ENCODE peak calls at places on chromosomes 13 and 19, in six cellular contexts. O is T-cell, Q is neuronal stem cell, K is Peyer's patch, X is iPS-NIHi11, G is nephron progenitor cell. F is an unnamed sample.
A peak's percentile ranks its signal among the peaks of the same experiment; 100 is the strongest.

GRCh38 chr13:42055500-42056085 is 7.1 kb downstream of the DGKH start:
- DNase-seq in K (no peak), Q (no peak), G (no peak), O (no peak), X (no peak), F (no peak)

GRCh38 chr13:23679214-23679613 is 109.0 kb downstream of the TNFRSF19 start:
- DNase-seq in Q (no peak), O (no peak), G (no peak), X (no peak), K (no peak), F (no peak)

GRCh38 chr13:110521296-110521680 is 40.2 kb downstream of the RAB20 start:
- DNase-seq in X (no peak), Q (no peak), G (no peak), O (no peak), K (no peak), F (no peak)

GRCh38 chr19:13557756-13558398 is 51.6 kb upstream of the CACNA1A start:
- DNase-seq in K (no peak), Q (no peak), O (peak; percentile 3), X (peak; percentile 61), G (no peak), F (no peak)

GRCh38 chr19:1102407-1103106 is 1.2 kb upstream of the GPX4 start:
- DNase-seq in O (no peak), X (no peak), Q (no peak), G (no peak), K (no peak), F (no peak)

GRCh38 chr13:113907637-113908617 is 44.1 kb upstream of the GAS6 start:
- DNase-seq in Q (no peak), K (no peak), X (no peak), G (peak; percentile 24), O (no peak), F (no peak)

GRCh38 chr19:2145831-2146241 is 5.5 kb downstream of the AP3D1 start:
- DNase-seq in Q (no peak), G (no peak), O (peak; percentile 27), X (no peak), K (no peak), F (no peak)

GRCh38 chr13:49681837-49682236 is 9.4 kb downstream of the EBPL start:
- DNase-seq in Q (no peak), G (no peak), K (no peak), X (no peak), O (no peak), F (no peak)

GRCh38 chr13:48194392-48194754 is 38.6 kb upstream of the ITM2B start:
- DNase-seq in K (no peak), O (no peak), Q (no peak), G (no peak), X (no peak), F (no peak)

GRCh38 chr19:49058592-49058991 is 1.0 kb upstream of the CGB7 start:
- DNase-seq in X (peak; percentile 56), O (no peak), G (no peak), Q (no peak), K (no peak), F (no peak)

GRCh38 chr13:51957377-51958216 is 53.7 kb downstream of the ATP7B start:
- DNase-seq in Q (no peak), K (no peak), O (no peak), G (no peak), X (no peak), F (no peak)